ENCODE peak calls at places on chromosome 3, in five cellular contexts. One of them, this sample, is unnamed.

GRCh38 chr3:72595376-72595775 is 252.9 kb downstream of the SHQ1 start:
- DNase-seq in uterus: no peak
- DNase-seq in GM19239: no peak
- DNase-seq in stimulated activated naive CD8-positive, alpha-beta T cell treated with anti-CD3 and anti-CD28 coated beads, Interleukin-15, Interleukin-2, amounts not matched to agents 100 U/mL and 50 U/mL, for 24 hours: no peak
- DNase-seq in SJSA1: no peak
- DNase-seq in this sample: no peak

GRCh38 chr3:62134061-62134496 is 239.3 kb downstream of the FEZF2 start:
- DNase-seq in uterus: peak
- DNase-seq in GM19239: no peak
- DNase-seq in stimulated activated naive CD8-positive, alpha-beta T cell treated with anti-CD3 and anti-CD28 coated beads, Interleukin-15, Interleukin-2, amounts not matched to agents 100 U/mL and 50 U/mL, for 24 hours: no peak
- DNase-seq in SJSA1: no peak
- DNase-seq in this sample: no peak

GRCh38 chr3:128293930-128294329 is 140.6 kb downstream of the EEFSEC start:
- DNase-seq in uterus: peak
- DNase-seq in GM19239: no peak
- DNase-seq in stimulated activated naive CD8-positive, alpha-beta T cell treated with anti-CD3 and anti-CD28 coated beads, Interleukin-15, Interleukin-2, amounts not matched to agents 100 U/mL and 50 U/mL, for 24 hours: no peak
- DNase-seq in SJSA1: no peak
- DNase-seq in this sample: peak

GRCh38 chr3:185172086-185173049 is 19.5 kb upstream of the C3orf70 start:
- DNase-seq in uterus: no peak
- DNase-seq in GM19239: no peak
- DNase-seq in stimulated activated naive CD8-positive, alpha-beta T cell treated with anti-CD3 and anti-CD28 coated beads, Interleukin-15, Interleukin-2, amounts not matched to agents 100 U/mL and 50 U/mL, for 24 hours: no peak
- DNase-seq in SJSA1: no peak
- DNase-seq in this sample: no peak

GRCh38 chr3:128572644-128573105 is 77.9 kb downstream of the RPN1 start:
- DNase-seq in uterus: no peak
- DNase-seq in GM19239: peak
- DNase-seq in stimulated activated naive CD8-positive, alpha-beta T cell treated with anti-CD3 and anti-CD28 coated beads, Interleukin-15, Interleukin-2, amounts not matched to agents 100 U/mL and 50 U/mL, for 24 hours: peak
- DNase-seq in SJSA1: no peak
- DNase-seq in this sample: peak

GRCh38 chr3:193970773-193971206 is 165.2 kb upstream of the HES1 start:
- DNase-seq in uterus: no peak
- DNase-seq in GM19239: no peak
- DNase-seq in stimulated activated naive CD8-positive, alpha-beta T cell treated with anti-CD3 and anti-CD28 coated beads, Interleukin-15, Interleukin-2, amounts not matched to agents 100 U/mL and 50 U/mL, for 24 hours: no peak
- DNase-seq in SJSA1: no peak
- DNase-seq in this sample: no peak

GRCh38 chr3:160224256-160224655 is 966 bp upstream of the C3orf80 start:
- DNase-seq in uterus: no peak
- DNase-seq in GM19239: no peak
- DNase-seq in stimulated activated naive CD8-positive, alpha-beta T cell treated with anti-CD3 and anti-CD28 coated beads, Interleukin-15, Interleukin-2, amounts not matched to agents 100 U/mL and 50 U/mL, for 24 hours: no peak
- DNase-seq in SJSA1: no peak
- DNase-seq in this sample: no peak

GRCh38 chr3:133125802-133126201 is 87.6 kb downstream of the TMEM108 start:
- DNase-seq in uterus: no peak
- DNase-seq in GM19239: no peak
- DNase-seq in stimulated activated naive CD8-positive, alpha-beta T cell treated with anti-CD3 and anti-CD28 coated beads, Interleukin-15, Interleukin-2, amounts not matched to agents 100 U/mL and 50 U/mL, for 24 hours: no peak
- DNase-seq in SJSA1: no peak
- DNase-seq in this sample: no peak

GRCh38 chr3:52265387-52265786 is 13.1 kb downstream of the WDR82 start:
- DNase-seq in uterus: no peak
- DNase-seq in GM19239: no peak
- DNase-seq in stimulated activated naive CD8-positive, alpha-beta T cell treated with anti-CD3 and anti-CD28 coated beads, Interleukin-15, Interleukin-2, amounts not matched to agents 100 U/mL and 50 U/mL, for 24 hours: no peak
- DNase-seq in SJSA1: no peak
- DNase-seq in this sample: no peak

GRCh38 chr3:4710191-4710590 is 217.0 kb downstream of the ITPR1 start:
- DNase-seq in uterus: no peak
- DNase-seq in GM19239: no peak
- DNase-seq in stimulated activated naive CD8-positive, alpha-beta T cell treated with anti-CD3 and anti-CD28 coated beads, Interleukin-15, Interleukin-2, amounts not matched to agents 100 U/mL and 50 U/mL, for 24 hours: no peak
- DNase-seq in SJSA1: no peak
- DNase-seq in this sample: no peak

GRCh38 chr3:49873623-49874022 is 3.9 kb upstream of the CAMKV start:
- DNase-seq in uterus: no peak
- DNase-seq in GM19239: no peak
- DNase-seq in stimulated activated naive CD8-positive, alpha-beta T cell treated with anti-CD3 and anti-CD28 coated beads, Interleukin-15, Interleukin-2, amounts not matched to agents 100 U/mL and 50 U/mL, for 24 hours: no peak
- DNase-seq in SJSA1: no peak
- DNase-seq in this sample: no peak

GRCh38 chr3:150738688-150739087 is 24.3 kb downstream of the SIAH2 start:
- DNase-seq in uterus: no peak
- DNase-seq in GM19239: no peak
- DNase-seq in stimulated activated naive CD8-positive, alpha-beta T cell treated with anti-CD3 and anti-CD28 coated beads, Interleukin-15, Interleukin-2, amounts not matched to agents 100 U/mL and 50 U/mL, for 24 hours: no peak
- DNase-seq in SJSA1: no peak
- DNase-seq in this sample: no peak

GRCh38 chr3:161139686-161140085 is 34.5 kb upstream of the B3GALNT1 start:
- DNase-seq in uterus: no peak
- DNase-seq in GM19239: no peak
- DNase-seq in stimulated activated naive CD8-positive, alpha-beta T cell treated with anti-CD3 and anti-CD28 coated beads, Interleukin-15, Interleukin-2, amounts not matched to agents 100 U/mL and 50 U/mL, for 24 hours: no peak
- DNase-seq in SJSA1: no peak
- DNase-seq in this sample: no peak

GRCh38 chr3:153130312-153130977 is 31.6 kb upstream of the RAP2B start:
- DNase-seq in uterus: no peak
- DNase-seq in GM19239: no peak
- DNase-seq in stimulated activated naive CD8-positive, alpha-beta T cell treated with anti-CD3 and anti-CD28 coated beads, Interleukin-15, Interleukin-2, amounts not matched to agents 100 U/mL and 50 U/mL, for 24 hours: no peak
- DNase-seq in SJSA1: no peak
- DNase-seq in this sample: no peak

GRCh38 chr3:46860381-46861292 is 2.6 kb downstream of the MYL3 start:
- DNase-seq in uterus: peak
- DNase-seq in GM19239: no peak
- DNase-seq in stimulated activated naive CD8-positive, alpha-beta T cell treated with anti-CD3 and anti-CD28 coated beads, Interleukin-15, Interleukin-2, amounts not matched to agents 100 U/mL and 50 U/mL, for 24 hours: peak
- DNase-seq in SJSA1: no peak
- DNase-seq in this sample: peak

GRCh38 chr3:57803647-57804081 is 47.6 kb downstream of the SLMAP start:
- DNase-seq in uterus: peak
- DNase-seq in GM19239: no peak
- DNase-seq in stimulated activated naive CD8-positive, alpha-beta T cell treated with anti-CD3 and anti-CD28 coated beads, Interleukin-15, Interleukin-2, amounts not matched to agents 100 U/mL and 50 U/mL, for 24 hours: no peak
- DNase-seq in SJSA1: peak
- DNase-seq in this sample: no peak

GRCh38 chr3:38960953-38961622 is 90.7 kb downstream of the SCN11A start:
- DNase-seq in uterus: no peak
- DNase-seq in GM19239: peak
- DNase-seq in stimulated activated naive CD8-positive, alpha-beta T cell treated with anti-CD3 and anti-CD28 coated beads, Interleukin-15, Interleukin-2, amounts not matched to agents 100 U/mL and 50 U/mL, for 24 hours: peak
- DNase-seq in SJSA1: no peak
- DNase-seq in this sample: peak

GRCh38 chr3:56939759-56940323 is 120.6 kb upstream of the SPATA12 start:
- DNase-seq in uterus: no peak
- DNase-seq in GM19239: no peak
- DNase-seq in stimulated activated naive CD8-positive, alpha-beta T cell treated with anti-CD3 and anti-CD28 coated beads, Interleukin-15, Interleukin-2, amounts not matched to agents 100 U/mL and 50 U/mL, for 24 hours: no peak
- DNase-seq in SJSA1: no peak
- DNase-seq in this sample: no peak

GRCh38 chr3:49283997-49284396 is 7.0 kb upstream of the C3orf62 start:
- DNase-seq in uterus: no peak
- DNase-seq in GM19239: no peak
- DNase-seq in stimulated activated naive CD8-positive, alpha-beta T cell treated with anti-CD3 and anti-CD28 coated beads, Interleukin-15, Interleukin-2, amounts not matched to agents 100 U/mL and 50 U/mL, for 24 hours: no peak
- DNase-seq in SJSA1: no peak
- DNase-seq in this sample: no peak